ENCODE peak calls at places on chromosomes 3 and 15, in five cellular contexts. U is vagina; L is keratinocyte; O is CD8-positive, alpha-beta T cell; S is stomach. P is an unnamed sample.

GRCh38 chr3:151943539-151943938 is 70.1 kb downstream of the SUCNR1 start:
- DNase-seq in S (no peak), O (no peak), L (no peak), U (no peak), P (no peak)

GRCh38 chr15:47411733-47412530 is 305.4 kb upstream of the SEMA6D start:
- DNase-seq in O (no peak), S (no peak), L (no peak), U (no peak), P (no peak)

GRCh38 chr3:150124142-150124541 is 153.4 kb upstream of the PFN2 start:
- DNase-seq in S (no peak), U (no peak), L (no peak), O (no peak), P (no peak)

GRCh38 chr15:73467758-73468157 is 24.8 kb downstream of the REC114 start:
- DNase-seq in U (no peak), S (no peak), L (no peak), O (no peak), P (no peak)

GRCh38 chr3:11367116-11367781 is 95.1 kb downstream of the ATG7 start:
- DNase-seq in O (no peak), U (no peak), L (no peak), S (no peak), P (peak; percentile 36)

GRCh38 chr3:111695584-111696213 is 100.6 kb upstream of the ZBED2 start:
- DNase-seq in L (peak; percentile 40), O (no peak), S (no peak), U (no peak), P (no peak)

GRCh38 chr15:35115155-35115725 is 30.1 kb upstream of the NANOGP8 start:
- DNase-seq in O (no peak), S (no peak), U (no peak), L (no peak), P (no peak)

GRCh38 chr15:90930861-90931629 is 1.3 kb downstream of the HDDC3 start:
- DNase-seq in U (no peak), S (no peak), L (no peak), O (no peak), P (no peak)

GRCh38 chr15:51380999-51381806 is 39.7 kb downstream of the GLDN start:
- DNase-seq in O (no peak), S (peak; percentile 60), U (no peak), L (peak; percentile 25), P (peak; percentile 61)

GRCh38 chr3:12833226-12834161 is 7.9 kb downstream of the RPL32 start:
- DNase-seq in L (no peak), O (no peak), U (no peak), S (no peak), P (no peak)

GRCh38 chr3:45981321-45982038 is 14.1 kb downstream of the FYCO1 start:
- DNase-seq in S (no peak), L (no peak), U (no peak), O (no peak), P (no peak)

GRCh38 chr3:172068977-172069376 is 29.6 kb downstream of the FNDC3B start:
- DNase-seq in O (no peak), S (no peak), L (no peak), U (no peak), P (no peak)

GRCh38 chr3:32817561-32818430 is at the start of gene TRIM71:
- DNase-seq in S (no peak), O (no peak), U (no peak), L (no peak), P (no peak)

GRCh38 chr3:192106528-192106927 is 620.8 kb downstream of the FGF12 start:
- DNase-seq in L (no peak), O (no peak), S (no peak), U (no peak), P (no peak)

GRCh38 chr15:95994418-95994817 is 336.1 kb upstream of the NR2F2 start:
- DNase-seq in U (no peak), S (no peak), L (no peak), O (no peak), P (no peak)

GRCh38 chr3:151976211-151977050 is 103.0 kb downstream of the SUCNR1 start:
- DNase-seq in U (no peak), O (no peak), L (peak; percentile 76), S (no peak), P (no peak)

GRCh38 chr3:12273045-12273695 is 15.7 kb upstream of the PPARG start:
- DNase-seq in L (no peak), O (no peak), U (no peak), S (no peak), P (no peak)

GRCh38 chr3:56257826-56258225 is 210.4 kb downstream of the ERC2 start:
- DNase-seq in S (no peak), L (no peak), O (no peak), U (no peak), P (no peak)

GRCh38 chr15:98077186-98077585 is 116.7 kb downstream of the ARRDC4 start:
- DNase-seq in O (no peak), L (peak; percentile 4), S (no peak), U (no peak), P (no peak)

GRCh38 chr15:88636039-88636438 is 2.8 kb upstream of the ISG20 start:
- DNase-seq in S (peak; percentile 88), U (no peak), O (peak; percentile 77), L (no peak), P (peak; percentile 60)

GRCh38 chr3:9937839-9938238 is 4.2 kb downstream of the CRELD1 start:
- DNase-seq in O (no peak), U (no peak), L (no peak), S (no peak), P (no peak)

GRCh38 chr15:43794269-43795037 is 2.3 kb downstream of the SERF2 start:
- DNase-seq in S (no peak), U (no peak), L (no peak), O (no peak), P (no peak)
- H3K4me3 ChIP-seq in S (peak overlapping the region; percentile 82), U (no peak overlapping the region), L (no peak overlapping the region), O (no peak overlapping the region), P (peak overlapping the region; percentile 82)

GRCh38 chr15:75109021-75109690 is 85.8 kb downstream of the PPCDC start:
- DNase-seq in O (no peak), U (no peak), L (no peak), S (no peak), P (peak; percentile 19)
- H3K27me3 ChIP-seq in O (no peaks in the 10 kb centered on the region), U (no peaks in the 10 kb centered on the region), L (peaks cover 37% of the 10 kb centered on the region), S (no peaks in the 10 kb centered on the region), P (no peaks in the 10 kb centered on the region)

DNA sequence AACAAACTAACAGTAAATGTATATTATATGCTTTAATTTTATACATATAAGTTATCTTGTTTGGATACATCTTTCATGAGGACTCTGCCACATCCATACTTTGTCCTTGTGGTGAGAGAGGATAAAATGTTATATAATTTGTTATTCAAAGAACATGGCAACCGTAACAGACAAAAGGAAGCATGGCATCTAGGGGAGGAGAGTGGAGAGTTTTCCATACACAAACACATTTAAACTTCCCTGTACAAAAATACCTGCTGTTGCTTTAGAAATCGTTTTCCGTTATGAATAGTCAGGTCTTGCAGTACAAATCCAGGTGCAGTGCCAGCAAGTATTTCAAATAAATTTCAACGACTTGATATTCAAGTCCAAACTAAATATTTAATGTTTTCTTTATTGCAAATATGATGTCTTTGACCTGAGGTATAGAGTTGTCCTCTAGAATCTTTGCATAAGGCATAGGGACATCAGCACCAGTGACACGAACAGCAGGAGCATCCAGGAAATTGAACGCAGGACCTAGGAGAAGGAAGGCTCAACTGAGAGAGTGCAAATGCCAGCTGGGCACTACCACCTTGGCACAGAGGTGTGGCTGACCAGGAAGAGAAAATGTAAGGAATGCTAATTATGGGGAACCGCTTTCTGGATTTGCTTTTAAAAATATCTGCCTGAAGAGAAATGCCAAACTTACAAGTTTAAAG is 5.8 kb downstream of the PDHB start:
- DNase-seq in S (no peak), U (no peak), O (no peak), L (no peak), P (no peak)
- H3K36me3 ChIP-seq in S (peaks cover 91% of the 10 kb centered on the region), U (no peaks in the 10 kb centered on the region), O (peaks cover 48% of the 10 kb centered on the region), L (peaks cover 7% of the 10 kb centered on the region), P (peaks cover 33% of the 10 kb centered on the region)

DNA sequence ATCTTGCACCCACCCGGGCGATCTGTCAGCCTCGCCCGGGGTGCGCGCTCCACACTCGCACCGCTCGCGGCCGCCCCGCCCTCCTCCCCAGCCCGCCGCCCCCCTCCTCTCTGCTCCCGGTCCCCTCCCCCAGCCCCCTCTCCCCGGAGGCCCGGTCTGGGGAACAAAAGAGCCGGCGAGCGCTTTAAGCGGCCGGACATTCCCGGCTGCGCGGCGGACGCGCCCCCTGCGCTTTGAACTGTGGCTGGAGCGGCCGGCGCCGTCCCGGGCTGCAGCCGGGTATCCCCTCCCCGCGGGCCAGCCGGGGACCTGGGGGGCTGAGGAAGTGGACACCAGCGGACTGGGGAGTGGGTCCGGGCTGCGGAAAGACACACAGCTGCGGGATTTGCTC is at the start of gene IGDCC3:
- DNase-seq in L (no peak), O (no peak), U (no peak), S (no peak), P (no peak)
- H3K4me3 ChIP-seq in L (peak within 1 kb of the TSS; percentile 50), O (peak within 1 kb of the TSS; percentile 37), U (peak within 1 kb of the TSS; percentile 62), S (peak within 1 kb of the TSS; percentile 78), P (peak within 1 kb of the TSS; percentile 52)

DNA sequence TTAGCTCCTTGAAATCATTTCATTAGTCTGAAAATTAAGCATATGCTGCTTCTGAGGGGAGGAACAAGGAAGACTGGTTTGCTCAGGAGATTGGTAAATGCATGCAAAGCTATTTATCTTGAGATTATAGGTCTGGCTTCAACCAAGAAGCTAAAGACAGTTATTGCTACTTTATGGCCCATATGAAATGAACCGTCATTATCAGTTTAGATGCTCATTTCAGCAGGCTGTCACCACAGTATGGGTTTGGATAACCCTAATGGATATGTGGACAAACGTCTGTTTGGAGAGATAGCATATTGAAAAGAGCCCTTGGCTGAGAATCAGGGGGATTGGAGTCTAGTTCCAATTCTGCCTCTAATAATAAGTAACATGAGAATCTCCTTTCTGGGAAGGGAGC is 922.6 kb downstream of the TUSC7 start:
- DNase-seq in S (no peak), O (no peak), L (no peak), U (no peak), P (no peak)
- H3K27me3 ChIP-seq in S (no peaks in the 10 kb centered on the region), O (no peaks in the 10 kb centered on the region), L (no peaks in the 10 kb centered on the region), U (no peaks in the 10 kb centered on the region), P (no peaks in the 10 kb centered on the region)

DNA sequence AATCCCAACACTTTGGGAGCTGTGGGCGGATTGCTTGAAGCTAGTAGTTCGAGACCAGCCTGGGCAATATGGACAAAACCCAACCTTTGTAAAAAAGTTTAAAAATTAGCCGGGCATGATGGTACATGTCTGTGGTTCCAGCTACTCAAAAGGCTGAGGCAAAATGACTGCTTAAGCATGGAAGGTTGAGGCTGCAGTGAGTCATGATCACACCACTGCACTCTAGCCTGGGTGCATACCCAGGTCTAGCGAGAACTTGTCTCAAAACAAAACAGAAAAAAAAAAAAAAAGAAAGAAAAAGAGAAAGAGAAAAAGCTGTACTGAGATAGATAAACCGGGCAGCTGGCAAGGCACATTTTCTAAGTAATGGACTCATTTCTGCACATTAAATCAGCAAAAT is 10.6 kb downstream of the ARPP19 start:
- DNase-seq in S (no peak), U (no peak), O (peak; percentile 34), L (peak; percentile 75), P (peak; percentile 56)
- H3K36me3 ChIP-seq in S (peaks cover 18% of the 10 kb centered on the region), U (no peaks in the 10 kb centered on the region), O (no peaks in the 10 kb centered on the region), L (peaks cover 7% of the 10 kb centered on the region), P (no peaks in the 10 kb centered on the region)

GRCh38 chr15:40436892-40437753 is 3.6 kb upstream of the BAHD1 start:
- DNase-seq in L (no peak), S (no peak), U (no peak), O (no peak), P (no peak)
- H3K4me3 ChIP-seq in L (peak overlapping the region; percentile 31), S (peak overlapping the region; percentile 52), U (peak overlapping the region; percentile 46), O (peak overlapping the region; percentile 49), P (peak overlapping the region; percentile 45)

GRCh38 chr3:129068291-129068886 is 7.8 kb downstream of the GP9 start:
- DNase-seq in S (no peak), U (no peak), L (no peak), O (no peak), P (no peak)
- H3K27me3 ChIP-seq in S (no peaks in the 10 kb centered on the region), U (no peaks in the 10 kb centered on the region), L (peaks cover 6% of the 10 kb centered on the region), O (no peaks in the 10 kb centered on the region), P (no peaks in the 10 kb centered on the region)